ENCODE peak calls at places on chromosomes 3 and 15, in eight cellular contexts. L, A, J, R, K, X, W and P are unnamed samples.

GRCh38 chr3:60417590-60417989 is 833.7 kb downstream of the FHIT start:
- DNase-seq in L (no peak), A (no peak), J (no peak), R (no peak), K (no peak), X (no peak), W (no peak), P (no peak)

GRCh38 chr3:73485877-73486311 is 138.8 kb downstream of the PDZRN3 start:
- DNase-seq in L (no peak), A (no peak), J (no peak), R (no peak), K (no peak), X (no peak), W (no peak), P (no peak)

GRCh38 chr3:124768812-124769211 is 38.6 kb downstream of the UMPS start:
- DNase-seq in L (no peak), A (no peak), J (no peak), R (no peak), K (peak; percentile 26), X (no peak), W (no peak), P (no peak)

GRCh38 chr3:57627976-57628375 is 30.8 kb upstream of the ARF4 start:
- DNase-seq in L (no peak), A (no peak), J (no peak), R (no peak), K (no peak), X (no peak), W (no peak), P (no peak)

GRCh38 chr3:118501152-118501551 is 533.5 kb downstream of the IGSF11 start:
- DNase-seq in L (no peak), A (no peak), J (peak; percentile 18), R (peak; percentile 39), K (peak; percentile 3), X (peak; percentile 5), W (no peak), P (no peak)

GRCh38 chr3:125236331-125236903 is 23.9 kb upstream of the SLC12A8 start:
- DNase-seq in L (no peak), A (no peak), J (no peak), R (peak; percentile 72), K (no peak), X (no peak), W (no peak), P (peak; percentile 55)

GRCh38 chr3:104556372-104557078 is 810.2 kb upstream of the ALCAM start:
- DNase-seq in L (no peak), A (no peak), J (no peak), R (no peak), K (peak; percentile 49), X (no peak), W (no peak), P (peak; percentile 60)

GRCh38 chr15:56194035-56194434 is 49.6 kb downstream of the RFX7 start:
- DNase-seq in L (no peak), A (no peak), J (no peak), R (no peak), K (no peak), X (no peak), W (peak; percentile 33), P (no peak)

GRCh38 chr3:15401936-15402335 is 25.4 kb downstream of the METTL6 start:
- DNase-seq in L (no peak), A (no peak), J (no peak), R (no peak), K (no peak), X (no peak), W (no peak), P (no peak)

GRCh38 chr3:39346785-39347585 is 17.5 kb downstream of the CCR8 start:
- DNase-seq in L (no peak), A (no peak), J (no peak), R (no peak), K (no peak), X (no peak), W (no peak), P (no peak)

GRCh38 chr15:46934851-46935250 is 782.5 kb upstream of the SEMA6D start:
- DNase-seq in L (no peak), A (no peak), J (no peak), R (no peak), K (no peak), X (no peak), W (no peak), P (no peak)

GRCh38 chr3:73546961-73547360 is 77.8 kb downstream of the PDZRN3 start:
- DNase-seq in L (no peak), A (peak; percentile 81), J (no peak), R (no peak), K (no peak), X (no peak), W (peak; percentile 96), P (peak; percentile 94)

GRCh38 chr3:73045391-73045790 is 16.1 kb upstream of the EBLN2 start:
- DNase-seq in L (no peak), A (no peak), J (no peak), R (no peak), K (peak; percentile 12), X (no peak), W (peak; percentile 60), P (peak; percentile 27)

GRCh38 chr15:98803228-98804056 is 155.1 kb downstream of the IGF1R start:
- DNase-seq in L (no peak), A (peak; percentile 8), J (no peak), R (no peak), K (no peak), X (no peak), W (peak; percentile 78), P (peak; percentile 29)

GRCh38 chr3:124781706-124782376 is 51.6 kb downstream of the UMPS start:
- DNase-seq in L (no peak), A (no peak), J (no peak), R (no peak), K (no peak), X (no peak), W (no peak), P (no peak)

GRCh38 chr3:184235381-184236032 is 6.1 kb downstream of the VWA5B2 start:
- DNase-seq in L (no peak), A (no peak), J (no peak), R (no peak), K (peak; percentile 29), X (no peak), W (no peak), P (no peak)

DNA sequence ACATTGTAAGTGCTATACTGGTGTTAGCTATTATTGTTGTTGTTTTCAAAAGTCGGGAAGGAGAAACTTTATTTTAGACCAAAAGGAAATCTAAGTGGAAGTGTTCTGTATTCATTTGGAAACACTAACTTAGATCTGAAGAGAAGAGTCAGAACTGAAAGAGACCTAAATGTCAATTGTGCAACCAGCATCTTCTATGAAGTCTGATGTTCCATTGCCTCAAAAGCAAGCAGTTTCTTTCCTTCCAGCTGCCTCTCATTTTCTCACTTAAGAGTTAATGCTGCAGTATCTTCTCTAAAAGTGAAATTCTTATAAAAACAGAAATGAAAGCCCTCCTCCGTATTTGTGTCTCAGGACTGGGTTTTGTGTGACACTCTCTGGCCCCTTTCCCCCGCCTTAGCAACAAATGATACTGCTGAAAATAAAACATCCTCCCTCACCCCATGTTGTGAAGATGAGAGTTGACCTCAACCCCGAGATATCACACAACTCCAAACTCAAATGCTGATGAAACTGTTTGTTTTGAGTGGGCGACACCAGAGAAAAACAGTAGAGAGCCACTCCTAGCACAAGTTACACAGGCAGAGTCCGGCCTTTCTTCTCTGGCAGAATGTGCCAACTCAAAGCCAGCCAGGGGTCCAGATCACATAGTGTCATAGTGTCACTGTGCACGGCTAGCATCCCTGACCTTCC is 48.9 kb downstream of the GLDN start:
- DNase-seq in L (no peak), A (no peak), J (no peak), R (no peak), K (no peak), X (no peak), W (no peak), P (no peak)
- H3K4me3 ChIP-seq in L (no peak overlapping the region), A (no peak overlapping the region), J (no peak overlapping the region), R (no peak overlapping the region), K (no peak overlapping the region), X (no peak overlapping the region), W (no peak overlapping the region), P (no peak overlapping the region)

GRCh38 chr3:25913179-25913578 is 123.3 kb downstream of the OXSM start:
- DNase-seq in L (no peak), A (no peak), J (no peak), R (no peak), K (no peak), X (no peak), W (no peak), P (no peak)

GRCh38 chr3:25911525-25912295 is 121.8 kb downstream of the OXSM start:
- DNase-seq in L (no peak), A (no peak), J (no peak), R (no peak), K (peak; percentile 15), X (no peak), W (no peak), P (no peak)

GRCh38 chr3:25915673-25916072 is 125.8 kb downstream of the OXSM start:
- DNase-seq in L (no peak), A (no peak), J (no peak), R (no peak), K (no peak), X (no peak), W (peak; percentile 36), P (no peak)

GRCh38 chr3:25907081-25907480 is 117.2 kb downstream of the OXSM start:
- DNase-seq in L (no peak), A (no peak), J (no peak), R (no peak), K (no peak), X (no peak), W (no peak), P (no peak)

GRCh38 chr3:25910997-25911396 is 121.1 kb downstream of the OXSM start:
- DNase-seq in L (no peak), A (no peak), J (peak; percentile 14), R (no peak), K (peak; percentile 57), X (peak; percentile 13), W (peak; percentile 48), P (no peak)
- TF ChIP-seq CTCF in L (no peak), A (peak; percentile 46), J (peak; percentile 44), R (no peak), K (peak; percentile 68), X (peak; percentile 28), W (peak; percentile 39), P (no peak)

DNA sequence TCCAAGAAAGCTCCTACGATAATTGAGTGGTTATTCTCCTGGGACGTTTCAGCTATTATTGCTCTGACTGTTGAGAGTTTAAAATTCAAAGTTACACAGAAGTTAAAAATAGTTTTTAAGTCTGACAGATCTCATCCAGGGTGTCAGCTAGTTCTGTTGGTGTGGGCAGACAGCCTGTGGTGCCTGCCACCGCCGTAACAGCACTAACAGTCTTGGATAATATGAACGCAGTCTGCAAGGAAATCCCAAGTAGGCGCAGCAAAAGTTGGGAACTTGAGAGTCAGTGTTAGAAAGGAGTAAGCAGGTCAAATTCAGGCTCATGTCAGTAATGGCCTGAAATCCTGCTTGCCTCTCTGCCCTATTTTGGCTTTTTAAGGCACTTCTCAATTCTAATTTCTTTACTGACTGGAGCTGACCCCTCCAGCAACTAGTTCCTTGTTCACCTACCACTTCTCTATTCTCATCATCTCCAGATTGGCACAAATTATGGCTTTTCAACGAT is 1.7 kb downstream of the CRYBG3 start:
- DNase-seq in L (no peak), A (no peak), J (peak; percentile 20), R (peak; percentile 22), K (peak; percentile 11), X (no peak), W (no peak), P (peak; percentile 21)
- H3K4me3 ChIP-seq in L (peak overlapping the region; percentile 90), A (peak overlapping the region; percentile 82), J (peak overlapping the region; percentile 96), R (peak overlapping the region; percentile 82), K (no peak overlapping the region), X (peak overlapping the region; percentile 82), W (peak overlapping the region; percentile 83), P (peak overlapping the region; percentile 95)

DNA sequence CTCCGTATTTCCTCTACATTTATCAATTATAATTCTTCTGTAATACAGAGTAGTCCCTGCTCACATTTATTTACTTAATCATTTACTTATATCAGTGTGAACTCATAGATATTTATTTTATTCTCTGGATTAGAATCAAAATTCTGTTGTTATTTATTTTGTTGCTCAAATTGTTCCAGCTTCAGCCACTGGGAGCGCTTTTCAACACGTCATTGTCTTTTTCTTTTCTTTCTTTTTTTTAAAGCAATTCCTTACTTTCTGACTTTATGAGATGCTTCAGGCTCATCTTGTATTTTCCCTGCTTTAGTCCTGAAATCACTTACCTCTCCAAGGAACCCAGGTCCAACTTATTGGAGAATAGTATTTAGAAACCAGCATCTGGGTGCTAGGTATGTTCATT is 53.4 kb downstream of the GLCE start:
- DNase-seq in L (no peak), A (no peak), J (no peak), R (no peak), K (no peak), X (no peak), W (no peak), P (no peak)
- TF ChIP-seq CTCF in L (no peak), A (no peak), J (peak; percentile 3), R (no peak), K (peak; percentile 6), X (no peak), W (no peak), P (peak; percentile 25)